ENCODE peak calls at places on chromosomes 12 and 14, in five cellular contexts. One of them, this sample, is unnamed.
A peak's percentile ranks its signal among the peaks of the same experiment; 100 is the strongest.

GRCh38 chr14:98944989-98945388 is 327.0 kb downstream of the BCL11B start:
- DNase-seq in H7: no peak
- DNase-seq in NB4: no peak
- DNase-seq in fibroblast of lung: no peak
- DNase-seq in brain microvascular endothelial cell: no peak
- DNase-seq in this sample: no peak

GRCh38 chr14:72894623-72895378 is 900 bp upstream of the DPF3 start:
- DNase-seq in H7: peak; percentile 51
- DNase-seq in NB4: no peak
- DNase-seq in fibroblast of lung: no peak
- DNase-seq in brain microvascular endothelial cell: no peak
- DNase-seq in this sample: no peak

GRCh38 chr12:15520083-15520482 is 197.8 kb downstream of the PTPRO start:
- DNase-seq in H7: peak; percentile 7
- DNase-seq in NB4: no peak
- DNase-seq in fibroblast of lung: no peak
- DNase-seq in brain microvascular endothelial cell: no peak
- DNase-seq in this sample: no peak

GRCh38 chr14:103124501-103125001 is 1.3 kb downstream of the TNFAIP2 start:
- DNase-seq in H7: no peak
- DNase-seq in NB4: no peak
- DNase-seq in fibroblast of lung: no peak
- DNase-seq in brain microvascular endothelial cell: no peak
- DNase-seq in this sample: no peak

GRCh38 chr12:31117203-31118011 is 43.7 kb downstream of the DDX11 start:
- DNase-seq in H7: peak; percentile 88
- DNase-seq in NB4: peak; percentile 51
- DNase-seq in fibroblast of lung: peak; percentile 12
- DNase-seq in brain microvascular endothelial cell: no peak
- DNase-seq in this sample: no peak

GRCh38 chr12:109432431-109432830 is 44.7 kb downstream of the KCTD10 start:
- DNase-seq in H7: no peak
- DNase-seq in NB4: no peak
- DNase-seq in fibroblast of lung: no peak
- DNase-seq in brain microvascular endothelial cell: no peak
- DNase-seq in this sample: no peak

GRCh38 chr12:29149691-29150382 is 759 bp downstream of the FAR2 start:
- DNase-seq in H7: peak; percentile 72
- DNase-seq in NB4: no peak
- DNase-seq in fibroblast of lung: no peak
- DNase-seq in brain microvascular endothelial cell: no peak
- DNase-seq in this sample: no peak

GRCh38 chr14:82047777-82048470 is 514.3 kb upstream of the SEL1L start:
- DNase-seq in H7: no peak
- DNase-seq in NB4: peak; percentile 27
- DNase-seq in fibroblast of lung: no peak
- DNase-seq in brain microvascular endothelial cell: no peak
- DNase-seq in this sample: no peak

GRCh38 chr14:26597136-26598080 is at the start of gene NOVA1:
- DNase-seq in H7: peak; percentile 68
- DNase-seq in NB4: no peak
- DNase-seq in fibroblast of lung: peak; percentile 20
- DNase-seq in brain microvascular endothelial cell: peak; percentile 1
- DNase-seq in this sample: no peak

GRCh38 chr14:57884175-57884574 is 18.3 kb upstream of the SLC35F4 start:
- DNase-seq in H7: no peak
- DNase-seq in NB4: no peak
- DNase-seq in fibroblast of lung: no peak
- DNase-seq in brain microvascular endothelial cell: no peak
- DNase-seq in this sample: no peak

GRCh38 chr14:104397956-104398355 is 181.6 kb upstream of the C14orf180 start:
- DNase-seq in H7: no peak
- DNase-seq in NB4: no peak
- DNase-seq in fibroblast of lung: peak; percentile 2
- DNase-seq in brain microvascular endothelial cell: no peak
- DNase-seq in this sample: no peak

GRCh38 chr12:100168562-100168961 is 25.9 kb upstream of the BLTP3B start:
- DNase-seq in H7: no peak
- DNase-seq in NB4: no peak
- DNase-seq in fibroblast of lung: no peak
- DNase-seq in brain microvascular endothelial cell: no peak
- DNase-seq in this sample: no peak

GRCh38 chr12:100165356-100165755 is 22.7 kb upstream of the BLTP3B start:
- DNase-seq in H7: no peak
- DNase-seq in NB4: no peak
- DNase-seq in fibroblast of lung: no peak
- DNase-seq in brain microvascular endothelial cell: no peak
- DNase-seq in this sample: no peak

GRCh38 chr12:100163416-100164152 is 20.9 kb upstream of the BLTP3B start:
- DNase-seq in H7: peak; percentile 95
- DNase-seq in NB4: peak; percentile 94
- DNase-seq in fibroblast of lung: peak; percentile 41
- DNase-seq in brain microvascular endothelial cell: peak; percentile 9
- DNase-seq in this sample: no peak

GRCh38 chr12:100166232-100166631 is 23.6 kb upstream of the BLTP3B start:
- DNase-seq in H7: no peak
- DNase-seq in NB4: no peak
- DNase-seq in fibroblast of lung: no peak
- DNase-seq in brain microvascular endothelial cell: no peak
- DNase-seq in this sample: no peak

DNA sequence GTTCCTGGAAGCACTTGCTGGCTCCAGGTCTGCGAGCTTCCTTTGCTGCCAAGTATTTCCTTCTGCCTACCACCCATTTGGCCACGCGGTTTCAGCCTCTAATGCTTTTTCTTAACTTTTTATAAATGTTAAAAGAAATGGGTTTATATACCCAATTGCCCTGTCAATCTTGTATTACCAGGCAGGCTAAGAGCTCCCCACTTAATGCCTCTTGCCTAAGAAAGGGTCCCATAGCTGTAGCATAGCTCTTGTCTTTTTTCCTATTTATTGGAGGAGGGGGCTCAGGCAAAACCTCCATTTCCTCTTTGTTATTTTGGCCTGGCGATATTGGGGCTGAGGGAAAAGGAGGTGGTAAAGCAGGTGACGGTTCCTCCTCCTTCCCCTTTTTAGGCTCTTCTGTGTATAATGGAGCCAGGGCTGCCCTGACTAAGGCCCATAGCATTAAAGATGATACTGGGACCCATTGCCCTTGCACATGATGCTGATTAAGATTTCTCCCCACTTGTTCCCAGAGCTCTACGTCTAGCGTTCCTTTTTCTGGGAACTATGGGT is 21.6 kb upstream of the BLTP3B start:
- DNase-seq in H7: no peak
- DNase-seq in NB4: peak; percentile 42
- DNase-seq in fibroblast of lung: no peak
- DNase-seq in brain microvascular endothelial cell: no peak
- DNase-seq in this sample: no peak
- H3K4me3 ChIP-seq in H7: peak overlapping the region; percentile 14
- H3K4me3 ChIP-seq in NB4: peak overlapping the region; percentile 30
- H3K4me3 ChIP-seq in fibroblast of lung: no peak overlapping the region
- H3K4me3 ChIP-seq in brain microvascular endothelial cell: peak overlapping the region; percentile 38
- H3K4me3 ChIP-seq in this sample: peak overlapping the region; percentile 23

DNA sequence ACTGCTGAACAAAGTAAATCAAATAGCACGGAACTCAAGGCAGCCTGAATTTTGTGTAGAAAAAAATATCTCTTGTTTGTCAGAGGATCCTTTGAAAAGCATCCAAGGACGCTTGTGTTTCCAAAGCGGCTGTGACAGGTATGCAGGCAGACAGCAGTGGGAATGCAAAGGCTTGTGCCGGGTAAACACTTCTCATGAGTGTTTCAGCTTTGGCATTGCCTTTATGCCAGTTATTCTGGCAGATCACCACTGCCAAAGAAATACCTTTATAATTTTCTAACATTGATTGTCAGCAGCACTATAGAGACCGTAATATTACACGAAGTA is 128.5 kb downstream of the NDUFA12 start:
- DNase-seq in H7: no peak
- DNase-seq in NB4: no peak
- DNase-seq in fibroblast of lung: no peak
- DNase-seq in brain microvascular endothelial cell: no peak
- DNase-seq in this sample: no peak
- H3K4me3 ChIP-seq in H7: no peak overlapping the region
- H3K4me3 ChIP-seq in NB4: no peak overlapping the region
- H3K4me3 ChIP-seq in fibroblast of lung: no peak overlapping the region
- H3K4me3 ChIP-seq in brain microvascular endothelial cell: no peak overlapping the region
- H3K4me3 ChIP-seq in this sample: no peak overlapping the region

DNA sequence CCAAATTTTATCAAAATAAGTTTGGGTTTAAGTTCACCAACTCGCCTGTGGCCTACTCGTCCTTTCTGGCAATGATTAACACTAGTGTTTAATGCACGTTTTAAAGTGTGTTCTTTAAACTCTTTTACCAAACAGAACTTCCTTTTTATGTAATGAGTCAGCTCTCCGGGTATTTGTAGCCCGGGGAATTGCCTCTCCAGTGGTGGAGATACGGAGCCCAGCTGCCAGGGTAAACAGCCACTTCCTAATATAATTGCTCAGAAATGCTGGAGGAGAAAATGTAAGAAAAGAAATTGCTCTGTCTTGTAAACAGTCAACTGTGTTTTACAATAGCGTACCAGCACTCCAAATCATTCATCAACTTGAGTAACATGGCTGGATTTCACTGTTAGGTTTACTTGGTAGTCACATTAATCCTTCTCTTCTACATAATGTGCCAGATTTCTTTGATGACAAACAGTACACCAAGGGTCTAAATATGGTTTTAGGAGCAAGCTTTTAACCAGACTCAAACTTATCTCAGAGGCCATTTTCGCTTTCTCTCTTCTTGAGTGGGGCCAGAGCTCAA is 101.1 kb upstream of the SLC38A2 start:
- DNase-seq in H7: no peak
- DNase-seq in NB4: peak; percentile 89
- DNase-seq in fibroblast of lung: peak; percentile 95
- DNase-seq in brain microvascular endothelial cell: peak; percentile 90
- DNase-seq in this sample: peak; percentile 92
- H3K4me3 ChIP-seq in H7: no peak overlapping the region
- H3K4me3 ChIP-seq in NB4: peak overlapping the region; percentile 23
- H3K4me3 ChIP-seq in fibroblast of lung: no peak overlapping the region
- H3K4me3 ChIP-seq in brain microvascular endothelial cell: no peak overlapping the region
- H3K4me3 ChIP-seq in this sample: no peak overlapping the region

DNA sequence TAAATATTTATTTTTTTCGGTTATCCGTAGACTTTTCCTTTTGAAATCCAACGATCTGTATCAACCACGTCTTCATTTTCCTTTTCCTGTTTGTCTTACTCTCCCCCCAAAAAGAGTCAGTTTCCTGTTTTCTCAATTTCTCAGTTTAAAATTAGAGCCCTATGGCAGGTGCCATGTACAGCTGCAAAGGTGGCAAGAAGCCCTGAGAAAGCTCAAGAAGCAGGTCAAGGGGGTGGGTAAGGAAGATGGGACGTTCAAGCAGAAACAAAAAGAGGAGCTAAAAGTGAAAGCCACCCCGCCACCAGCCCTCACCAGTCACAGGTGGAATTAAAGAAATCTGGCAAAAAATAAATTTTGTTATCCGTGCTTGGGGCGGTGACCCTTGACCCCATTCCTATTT is 26.7 kb downstream of the SLC35E3 start:
- DNase-seq in H7: no peak
- DNase-seq in NB4: no peak
- DNase-seq in fibroblast of lung: no peak
- DNase-seq in brain microvascular endothelial cell: no peak
- DNase-seq in this sample: no peak
- H3K4me3 ChIP-seq in H7: no peak overlapping the region
- H3K4me3 ChIP-seq in NB4: no peak overlapping the region
- H3K4me3 ChIP-seq in fibroblast of lung: no peak overlapping the region
- H3K4me3 ChIP-seq in brain microvascular endothelial cell: no peak overlapping the region
- H3K4me3 ChIP-seq in this sample: no peak overlapping the region

GRCh38 chr12:106585862-106586534 is 3.2 kb downstream of the RFX4 start:
- DNase-seq in H7: peak; percentile 88
- DNase-seq in NB4: no peak
- DNase-seq in fibroblast of lung: no peak
- DNase-seq in brain microvascular endothelial cell: no peak
- DNase-seq in this sample: no peak
- H3K4me3 ChIP-seq in H7: peak overlapping the region; percentile 49
- H3K4me3 ChIP-seq in NB4: no peak overlapping the region
- H3K4me3 ChIP-seq in fibroblast of lung: no peak overlapping the region
- H3K4me3 ChIP-seq in brain microvascular endothelial cell: no peak overlapping the region
- H3K4me3 ChIP-seq in this sample: no peak overlapping the region

DNA sequence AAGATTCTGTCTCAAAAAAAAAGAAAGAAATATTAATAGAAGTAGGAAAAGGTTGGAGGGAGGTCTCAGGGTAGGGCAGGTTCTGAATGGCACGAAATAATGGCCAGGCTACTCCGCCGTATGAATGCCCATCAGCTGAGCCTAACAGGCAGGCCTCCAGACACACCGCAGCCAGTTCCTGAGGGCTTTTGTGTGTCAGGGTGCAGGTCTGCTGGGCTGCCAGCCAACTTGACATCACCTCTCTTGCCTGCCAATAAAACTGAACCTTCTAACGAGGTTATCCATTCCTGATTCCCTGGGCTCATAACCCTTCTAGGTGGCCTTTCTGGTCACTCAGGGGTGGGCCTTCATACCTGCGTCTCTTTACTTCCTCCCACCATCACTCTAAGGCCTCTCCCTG is 3.0 kb downstream of the IFI27 start:
- DNase-seq in H7: no peak
- DNase-seq in NB4: no peak
- DNase-seq in fibroblast of lung: no peak
- DNase-seq in brain microvascular endothelial cell: no peak
- DNase-seq in this sample: no peak
- H3K4me3 ChIP-seq in H7: no peak overlapping the region
- H3K4me3 ChIP-seq in NB4: no peak overlapping the region
- H3K4me3 ChIP-seq in fibroblast of lung: no peak overlapping the region
- H3K4me3 ChIP-seq in brain microvascular endothelial cell: no peak overlapping the region
- H3K4me3 ChIP-seq in this sample: no peak overlapping the region

GRCh38 chr14:76768201-76768656 is 7.0 kb downstream of the VASH1 start:
- DNase-seq in H7: peak; percentile 83
- DNase-seq in NB4: peak; percentile 81
- DNase-seq in fibroblast of lung: no peak
- DNase-seq in brain microvascular endothelial cell: no peak
- DNase-seq in this sample: no peak
- H3K4me3 ChIP-seq in H7: no peak overlapping the region
- H3K4me3 ChIP-seq in NB4: no peak overlapping the region
- H3K4me3 ChIP-seq in fibroblast of lung: no peak overlapping the region
- H3K4me3 ChIP-seq in brain microvascular endothelial cell: no peak overlapping the region
- H3K4me3 ChIP-seq in this sample: no peak overlapping the region

DNA sequence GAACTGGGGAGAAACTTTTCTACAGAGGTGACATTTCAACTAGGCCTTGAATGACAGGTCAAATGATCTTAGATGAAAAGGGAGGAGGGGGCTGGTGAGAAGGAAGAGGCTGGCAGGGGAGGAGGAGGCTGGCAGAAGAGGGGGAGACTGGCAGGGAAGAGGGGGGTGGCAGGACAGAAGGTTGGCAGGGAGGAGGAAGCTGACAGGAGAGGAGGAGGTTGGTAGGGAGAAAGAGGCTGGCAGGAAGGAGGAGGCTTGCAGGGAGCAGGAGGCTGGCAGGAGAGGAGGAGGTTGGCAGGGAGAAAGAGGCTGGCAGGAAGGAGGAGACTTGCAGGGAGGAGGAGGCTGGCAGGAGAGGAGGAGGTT is 63.4 kb upstream of the PPP4R3A start:
- DNase-seq in H7: no peak
- DNase-seq in NB4: no peak
- DNase-seq in fibroblast of lung: no peak
- DNase-seq in brain microvascular endothelial cell: no peak
- DNase-seq in this sample: no peak
- H3K4me3 ChIP-seq in H7: no peak overlapping the region
- H3K4me3 ChIP-seq in NB4: no peak overlapping the region
- H3K4me3 ChIP-seq in fibroblast of lung: no peak overlapping the region
- H3K4me3 ChIP-seq in brain microvascular endothelial cell: no peak overlapping the region
- H3K4me3 ChIP-seq in this sample: no peak overlapping the region